ENCODE peak calls at places on chromosomes 16 and 17, in four cellular contexts. Y is NCI-H1048; M is neural crest cell; Q is CD4-positive, alpha-beta T cell. I is an unnamed sample.

GRCh38 chr17:82838386-82839063 is 1.3 kb downstream of the ZNF750 start:
- DNase-seq in Y (no peak), M (no peak), Q (no peak), I (no peak)

GRCh38 chr17:79036609-79037008 is 12.6 kb downstream of the C1QTNF1 start:
- DNase-seq in Y (no peak), M (no peak), Q (no peak), I (no peak)

GRCh38 chr17:5715478-5715877 is 131.2 kb upstream of the NLRP1 start:
- DNase-seq in Y (no peak), M (no peak), Q (no peak), I (no peak)

GRCh38 chr16:85593503-85594195 is 19.5 kb upstream of the GSE1 start:
- DNase-seq in Y (no peak), M (no peak), Q (no peak), I (peak; percentile 69)

GRCh38 chr17:27237890-27238289 is 56.0 kb upstream of the WSB1 start:
- DNase-seq in Y (no peak), M (no peak), Q (no peak), I (no peak)

GRCh38 chr17:57312242-57312641 is 55.9 kb downstream of the MSI2 start:
- DNase-seq in Y (no peak), M (no peak), Q (no peak), I (no peak)

GRCh38 chr16:74865922-74866598 is 91.4 kb upstream of the FA2H start:
- DNase-seq in Y (no peak), M (peak; percentile 28), Q (no peak), I (no peak)

GRCh38 chr17:63622571-63623390 is 564 bp downstream of the MAP3K3 start:
- DNase-seq in Y (no peak), M (peak; percentile 62), Q (peak; percentile 30), I (peak; percentile 80)

GRCh38 chr17:41910701-41911391 is 7.9 kb downstream of the ACLY start:
- DNase-seq in Y (no peak), M (no peak), Q (no peak), I (no peak)

GRCh38 chr16:89934611-89935553 is 11.7 kb downstream of the TUBB3 start:
- DNase-seq in Y (no peak), M (no peak), Q (no peak), I (no peak)

GRCh38 chr17:45225964-45226530 is 4.4 kb downstream of the FMNL1 start:
- DNase-seq in Y (no peak), M (no peak), Q (peak; percentile 97), I (no peak)

GRCh38 chr17:31548709-31549108 is 157.2 kb downstream of the RAB11FIP4 start:
- DNase-seq in Y (no peak), M (no peak), Q (no peak), I (no peak)

GRCh38 chr17:59074494-59074893 is 32.2 kb downstream of the TRIM37 start:
- DNase-seq in Y (no peak), M (no peak), Q (no peak), I (no peak)

GRCh38 chr16:56912746-56913703 is 18.9 kb upstream of the HERPUD1 start:
- DNase-seq in Y (no peak), M (no peak), Q (no peak), I (no peak)

GRCh38 chr16:11848842-11849241 is 2.5 kb downstream of the RSL1D1 start:
- DNase-seq in Y (no peak), M (no peak), Q (no peak), I (no peak)

GRCh38 chr16:81480856-81481821 is 36.5 kb downstream of the CMIP start:
- DNase-seq in Y (no peak), M (no peak), Q (no peak), I (no peak)

GRCh38 chr16:24035127-24035842 is 199.5 kb downstream of the PRKCB start:
- DNase-seq in Y (no peak), M (no peak), Q (peak; percentile 22), I (no peak)

GRCh38 chr17:18323507-18324139 is 8.5 kb downstream of the SMCR8 start:
- DNase-seq in Y (no peak), M (no peak), Q (no peak), I (no peak)

GRCh38 chr16:64455275-64455674 is 666.6 kb downstream of the CDH11 start:
- DNase-seq in Y (no peak), M (no peak), Q (no peak), I (no peak)

GRCh38 chr17:42132941-42133340 is 10.3 kb downstream of the HSPB9 start:
- DNase-seq in Y (no peak), M (no peak), Q (no peak), I (no peak)

GRCh38 chr16:1870365-1871082 is 1.4 kb downstream of the MEIOB start:
- DNase-seq in Y (no peak), M (no peak), Q (no peak), I (no peak)

GRCh38 chr17:77392376-77393273 is 251.9 kb downstream of the SEC14L1 start:
- DNase-seq in Y (no peak), M (no peak), Q (no peak), I (no peak)

GRCh38 chr16:81636298-81636960 is 142.7 kb upstream of the PLCG2 start:
- DNase-seq in Y (no peak), M (no peak), Q (no peak), I (no peak)

GRCh38 chr16:82085380-82085779 is 50.3 kb downstream of the HSD17B2 start:
- DNase-seq in Y (no peak), M (no peak), Q (no peak), I (no peak)

GRCh38 chr17:8062435-8062806 is 23.6 kb downstream of the ALOX15B start:
- DNase-seq in Y (no peak), M (no peak), Q (no peak), I (no peak)

GRCh38 chr17:77423589-77424451 is 283.1 kb downstream of the SEC14L1 start:
- DNase-seq in Y (no peak), M (no peak), Q (no peak), I (no peak)

GRCh38 chr17:3019761-3020160 is 43.6 kb downstream of the OR1D5 start:
- DNase-seq in Y (no peak), M (no peak), Q (no peak), I (no peak)

GRCh38 chr16:47977802-47978201 is 178.0 kb downstream of the ABCC12 start:
- DNase-seq in Y (no peak), M (no peak), Q (no peak), I (no peak)

GRCh38 chr17:48642843-48643696 is 16.9 kb upstream of the HOXB9 start:
- DNase-seq in Y (no peak), M (no peak), Q (no peak), I (no peak)

GRCh38 chr17:81429353-81429774 is 34.1 kb downstream of the BAHCC1 start:
- DNase-seq in Y (peak; percentile 22), M (no peak), Q (no peak), I (no peak)

GRCh38 chr17:80152057-80152831 is 5.3 kb upstream of the EIF4A3 start:
- DNase-seq in Y (no peak), M (no peak), Q (no peak), I (no peak)

GRCh38 chr17:74599023-74599399 is 6.9 kb upstream of the CD300LD start:
- DNase-seq in Y (no peak), M (no peak), Q (no peak), I (no peak)

GRCh38 chr16:15578824-15579223 is 64.1 kb downstream of the MARF1 start:
- DNase-seq in Y (no peak), M (no peak), Q (no peak), I (no peak)

GRCh38 chr16:77330332-77331043 is 104.3 kb downstream of the ADAMTS18 start:
- DNase-seq in Y (no peak), M (no peak), Q (no peak), I (no peak)

GRCh38 chr16:1691956-1692355 is 13.9 kb downstream of the JPT2 start:
- DNase-seq in Y (no peak), M (no peak), Q (no peak), I (no peak)

GRCh38 chr16:84117482-84117843 is 721 bp upstream of the MBTPS1 start:
- DNase-seq in Y (no peak), M (no peak), Q (peak; percentile 15), I (no peak)

GRCh38 chr17:14575349-14575966 is 274.6 kb downstream of the HS3ST3B1 start:
- DNase-seq in Y (no peak), M (no peak), Q (no peak), I (no peak)

GRCh38 chr17:48484850-48485249 is 46.0 kb downstream of the HOXB1 start:
- DNase-seq in Y (no peak), M (no peak), Q (no peak), I (no peak)

GRCh38 chr16:75491876-75492275 is 3.4 kb downstream of the CHST6 start:
- DNase-seq in Y (no peak), M (no peak), Q (no peak), I (peak; percentile 82)